ENCODE peak calls at places on chromosomes 7 and 10, in six cellular contexts. One of them, this sample, is unnamed. For H3K79me2, the result is how much of the 10 kb centered on the place peaks cover.

GRCh38 chr10:93916257-93917063 is 22.7 kb downstream of the SLC35G1 start:
- DNase-seq in GM12878: no peak
- DNase-seq in SK-N-SH: peak
- DNase-seq in HCT116: peak
- DNase-seq in K562: no peak
- DNase-seq in HepG2: peak
- DNase-seq in this sample: peak

GRCh38 chr7:14507617-14508016 is 394.9 kb downstream of the DGKB start:
- DNase-seq in GM12878: no peak
- DNase-seq in SK-N-SH: no peak
- DNase-seq in HCT116: no peak
- DNase-seq in K562: no peak
- DNase-seq in HepG2: no peak
- DNase-seq in this sample: no peak

GRCh38 chr10:110547139-110547761 is 20.2 kb upstream of the SMC3 start:
- DNase-seq in GM12878: no peak
- DNase-seq in SK-N-SH: peak
- DNase-seq in HCT116: peak
- DNase-seq in K562: peak
- DNase-seq in HepG2: peak
- DNase-seq in this sample: peak

GRCh38 chr7:38846280-38846679 is 62.7 kb downstream of the VPS41 start:
- DNase-seq in GM12878: no peak
- DNase-seq in SK-N-SH: no peak
- DNase-seq in HCT116: no peak
- DNase-seq in K562: peak
- DNase-seq in HepG2: peak
- DNase-seq in this sample: no peak

GRCh38 chr10:79937661-79938226 is 11.2 kb downstream of the SFTPD start:
- DNase-seq in GM12878: no peak
- DNase-seq in SK-N-SH: no peak
- DNase-seq in HCT116: no peak
- DNase-seq in K562: no peak
- DNase-seq in HepG2: no peak
- DNase-seq in this sample: no peak

GRCh38 chr10:110500515-110500905 is 2.8 kb downstream of the DUSP5 start:
- DNase-seq in GM12878: no peak
- DNase-seq in SK-N-SH: no peak
- DNase-seq in HCT116: no peak
- DNase-seq in K562: no peak
- DNase-seq in HepG2: no peak
- DNase-seq in this sample: no peak

GRCh38 chr7:92831716-92832622 is 4.4 kb downstream of the CDK6 start:
- DNase-seq in GM12878: no peak
- DNase-seq in SK-N-SH: peak
- DNase-seq in HCT116: no peak
- DNase-seq in K562: no peak
- DNase-seq in HepG2: peak
- DNase-seq in this sample: peak

GRCh38 chr10:75941181-75941580 is 509.8 kb downstream of the LRMDA start:
- DNase-seq in GM12878: no peak
- DNase-seq in SK-N-SH: no peak
- DNase-seq in HCT116: no peak
- DNase-seq in K562: no peak
- DNase-seq in HepG2: no peak
- DNase-seq in this sample: no peak

GRCh38 chr10:49578392-49578791 is 31.7 kb upstream of the SLC18A3 start:
- DNase-seq in GM12878: no peak
- DNase-seq in SK-N-SH: no peak
- DNase-seq in HCT116: no peak
- DNase-seq in K562: no peak
- DNase-seq in HepG2: no peak
- DNase-seq in this sample: no peak

GRCh38 chr7:158120751-158121150 is 466.9 kb downstream of the PTPRN2 start:
- DNase-seq in GM12878: no peak
- DNase-seq in SK-N-SH: no peak
- DNase-seq in HCT116: no peak
- DNase-seq in K562: no peak
- DNase-seq in HepG2: no peak
- DNase-seq in this sample: no peak

GRCh38 chr10:100747061-100747825 is 1.9 kb downstream of the PAX2 start:
- DNase-seq in GM12878: no peak
- DNase-seq in SK-N-SH: no peak
- DNase-seq in HCT116: no peak
- DNase-seq in K562: no peak
- DNase-seq in HepG2: no peak
- DNase-seq in this sample: no peak

GRCh38 chr10:102540023-102540422 is 36.3 kb downstream of the SUFU start:
- DNase-seq in GM12878: no peak
- DNase-seq in SK-N-SH: peak
- DNase-seq in HCT116: peak
- DNase-seq in K562: peak
- DNase-seq in HepG2: peak
- DNase-seq in this sample: peak

GRCh38 chr10:131018886-131019500 is 292.5 kb downstream of the TCERG1L start:
- DNase-seq in GM12878: no peak
- DNase-seq in SK-N-SH: no peak
- DNase-seq in HCT116: no peak
- DNase-seq in K562: no peak
- DNase-seq in HepG2: peak
- DNase-seq in this sample: no peak

GRCh38 chr7:158055726-158056510 is 531.7 kb downstream of the PTPRN2 start:
- DNase-seq in GM12878: no peak
- DNase-seq in SK-N-SH: no peak
- DNase-seq in HCT116: no peak
- DNase-seq in K562: no peak
- DNase-seq in HepG2: no peak
- DNase-seq in this sample: no peak

GRCh38 chr7:7653568-7654187 is 13.1 kb downstream of the UMAD1 start:
- DNase-seq in GM12878: peak
- DNase-seq in SK-N-SH: peak
- DNase-seq in HCT116: peak
- DNase-seq in K562: peak
- DNase-seq in HepG2: no peak
- DNase-seq in this sample: peak

GRCh38 chr10:6498771-6499170 is 81.3 kb downstream of the PRKCQ start:
- DNase-seq in GM12878: no peak
- DNase-seq in SK-N-SH: no peak
- DNase-seq in HCT116: no peak
- DNase-seq in K562: no peak
- DNase-seq in HepG2: no peak
- DNase-seq in this sample: no peak

GRCh38 chr7:99975782-99976521 is at the start of gene AZGP1:
- DNase-seq in GM12878: no peak
- DNase-seq in SK-N-SH: no peak
- DNase-seq in HCT116: no peak
- DNase-seq in K562: no peak
- DNase-seq in HepG2: peak
- DNase-seq in this sample: no peak

GRCh38 chr7:125253454-125254182 is 324.0 kb upstream of the POT1 start:
- DNase-seq in GM12878: no peak
- DNase-seq in SK-N-SH: no peak
- DNase-seq in HCT116: no peak
- DNase-seq in K562: no peak
- DNase-seq in HepG2: no peak
- DNase-seq in this sample: no peak

GRCh38 chr10:72692897-72693598 is 1.1 kb downstream of the MCU start:
- DNase-seq in GM12878: no peak
- DNase-seq in SK-N-SH: no peak
- DNase-seq in HCT116: no peak
- DNase-seq in K562: peak
- DNase-seq in HepG2: no peak
- DNase-seq in this sample: no peak

GRCh38 chr10:69938541-69938991 is 114.1 kb upstream of the MACROH2A2 start:
- DNase-seq in GM12878: no peak
- DNase-seq in SK-N-SH: no peak
- DNase-seq in HCT116: no peak
- DNase-seq in K562: no peak
- DNase-seq in HepG2: no peak
- DNase-seq in this sample: no peak

GRCh38 chr10:91194497-91195179 is 25.8 kb upstream of the PCGF5 start:
- DNase-seq in GM12878: no peak
- DNase-seq in SK-N-SH: no peak
- DNase-seq in HCT116: no peak
- DNase-seq in K562: no peak
- DNase-seq in HepG2: no peak
- DNase-seq in this sample: no peak

GRCh38 chr7:24251568-24251967 is 32.4 kb upstream of the NPY start:
- DNase-seq in GM12878: no peak
- DNase-seq in SK-N-SH: no peak
- DNase-seq in HCT116: no peak
- DNase-seq in K562: no peak
- DNase-seq in HepG2: no peak
- DNase-seq in this sample: no peak

GRCh38 chr7:128408709-128409434 is 910 bp downstream of the IMPDH1 start:
- DNase-seq in GM12878: no peak
- DNase-seq in SK-N-SH: peak
- DNase-seq in HCT116: no peak
- DNase-seq in K562: peak
- DNase-seq in HepG2: no peak
- DNase-seq in this sample: peak
- H3K27ac ChIP-seq in GM12878: no peak
- H3K27ac ChIP-seq in SK-N-SH: peak
- H3K27ac ChIP-seq in HCT116: peak
- H3K27ac ChIP-seq in K562: peak
- H3K27ac ChIP-seq in HepG2: no peak
- H3K27ac ChIP-seq in this sample: no peak

GRCh38 chr7:66557214-66558200 is 71.2 kb upstream of the KCTD7 start:
- DNase-seq in GM12878: no peak
- DNase-seq in SK-N-SH: peak
- DNase-seq in HCT116: no peak
- DNase-seq in K562: peak
- DNase-seq in HepG2: no peak
- DNase-seq in this sample: peak

GRCh38 chr7:66556549-66557213 is 72.0 kb upstream of the KCTD7 start:
- DNase-seq in GM12878: no peak
- DNase-seq in SK-N-SH: peak
- DNase-seq in HCT116: no peak
- DNase-seq in K562: no peak
- DNase-seq in HepG2: no peak
- DNase-seq in this sample: no peak

GRCh38 chr7:66556177-66556548 is 72.5 kb upstream of the KCTD7 start:
- DNase-seq in GM12878: no peak
- DNase-seq in SK-N-SH: no peak
- DNase-seq in HCT116: no peak
- DNase-seq in K562: no peak
- DNase-seq in HepG2: no peak
- DNase-seq in this sample: no peak

GRCh38 chr7:66558201-66558641 is 70.5 kb upstream of the KCTD7 start:
- DNase-seq in GM12878: no peak
- DNase-seq in SK-N-SH: peak
- DNase-seq in HCT116: no peak
- DNase-seq in K562: no peak
- DNase-seq in HepG2: no peak
- DNase-seq in this sample: no peak

DNA sequence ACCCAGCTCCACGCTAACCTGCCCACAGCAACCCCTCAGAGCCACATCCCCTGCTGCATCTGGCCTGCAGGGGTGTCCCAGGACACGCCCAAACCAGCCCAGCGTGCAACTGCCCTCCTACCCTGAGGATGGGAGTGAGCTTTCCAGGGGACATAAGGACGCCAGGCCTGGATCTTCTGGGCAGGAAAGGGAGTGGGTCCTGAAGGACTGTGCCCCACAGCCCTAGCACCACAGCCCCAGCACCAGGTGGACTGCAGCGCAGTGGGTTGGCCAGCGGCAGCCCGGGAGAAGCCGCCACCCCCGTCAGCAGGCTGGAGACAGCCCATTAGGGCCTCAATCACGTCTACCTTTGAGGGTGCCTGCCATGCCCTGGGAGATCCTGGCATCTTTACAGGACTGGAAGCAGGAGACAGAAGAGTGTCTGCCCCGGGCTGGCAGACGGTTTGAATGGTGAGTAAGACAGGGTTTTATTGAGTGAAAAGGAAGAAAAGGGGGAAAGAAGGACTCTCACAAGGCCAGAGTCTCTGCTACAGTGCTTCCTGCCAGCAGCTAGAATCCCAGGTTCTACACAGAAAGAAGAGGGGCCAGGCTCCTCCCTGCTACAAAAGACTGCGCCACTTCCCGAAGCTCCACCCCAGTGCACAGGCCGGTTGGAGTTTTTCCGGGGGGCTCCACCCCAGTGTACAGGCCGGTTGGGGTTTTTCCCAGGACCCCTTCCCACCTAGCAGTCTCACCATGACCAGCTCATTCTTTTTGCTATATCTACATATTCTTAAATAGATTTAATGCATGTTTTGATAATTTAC is 69.8 kb upstream of the KCTD7 start:
- DNase-seq in GM12878: no peak
- DNase-seq in SK-N-SH: peak
- DNase-seq in HCT116: no peak
- DNase-seq in K562: no peak
- DNase-seq in HepG2: no peak
- DNase-seq in this sample: peak
- H3K79me2 ChIP-seq in GM12878: under half
- H3K79me2 ChIP-seq in SK-N-SH: half or more
- H3K79me2 ChIP-seq in HCT116: half or more
- H3K79me2 ChIP-seq in K562: under half
- H3K79me2 ChIP-seq in HepG2: under half
- H3K79me2 ChIP-seq in this sample: under half

GRCh38 chr10:106614293-106614692 is 550.2 kb downstream of the SORCS1 start:
- DNase-seq in GM12878: no peak
- DNase-seq in SK-N-SH: no peak
- DNase-seq in HCT116: no peak
- DNase-seq in K562: no peak
- DNase-seq in HepG2: no peak
- DNase-seq in this sample: no peak
- TF ChIP-seq REST in GM12878: no peak
- TF ChIP-seq REST in SK-N-SH: no peak
- TF ChIP-seq REST in HCT116: no peak
- TF ChIP-seq REST in K562: no peak
- TF ChIP-seq REST in HepG2: no peak
- TF ChIP-seq REST in this sample: no peak

GRCh38 chr10:98886686-98887085 is 349.0 kb downstream of the HPSE2 start:
- DNase-seq in GM12878: no peak
- DNase-seq in SK-N-SH: no peak
- DNase-seq in HCT116: no peak
- DNase-seq in K562: no peak
- DNase-seq in HepG2: no peak
- DNase-seq in this sample: no peak

GRCh38 chr10:98879486-98879885 is 356.2 kb downstream of the HPSE2 start:
- DNase-seq in GM12878: no peak
- DNase-seq in SK-N-SH: no peak
- DNase-seq in HCT116: no peak
- DNase-seq in K562: no peak
- DNase-seq in HepG2: no peak
- DNase-seq in this sample: peak

GRCh38 chr10:98881789-98882188 is 353.9 kb downstream of the HPSE2 start:
- DNase-seq in GM12878: no peak
- DNase-seq in SK-N-SH: no peak
- DNase-seq in HCT116: no peak
- DNase-seq in K562: peak
- DNase-seq in HepG2: peak
- DNase-seq in this sample: no peak

DNA sequence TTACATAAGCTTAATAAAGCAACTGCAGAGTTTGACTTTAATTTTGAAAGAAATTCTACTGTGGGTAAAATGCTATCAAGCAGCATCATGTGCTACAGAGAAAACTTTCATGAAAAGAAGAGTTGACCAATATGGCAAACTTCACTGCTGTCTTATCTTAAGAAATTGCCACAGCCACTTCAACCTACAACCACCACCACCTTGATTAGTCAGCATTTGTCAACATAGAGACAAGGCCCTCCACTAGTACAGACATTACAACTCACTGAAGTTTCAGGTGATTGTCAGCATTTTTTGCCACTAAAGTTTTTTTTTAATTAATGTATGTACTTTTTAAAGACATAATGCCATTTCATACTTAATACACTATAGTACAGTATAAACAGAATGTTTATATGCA is 350.3 kb downstream of the HPSE2 start:
- DNase-seq in GM12878: no peak
- DNase-seq in SK-N-SH: no peak
- DNase-seq in HCT116: no peak
- DNase-seq in K562: peak
- DNase-seq in HepG2: no peak
- DNase-seq in this sample: no peak
- H3K27ac ChIP-seq in GM12878: no peak
- H3K27ac ChIP-seq in SK-N-SH: no peak
- H3K27ac ChIP-seq in HCT116: no peak
- H3K27ac ChIP-seq in K562: no peak
- H3K27ac ChIP-seq in HepG2: no peak
- H3K27ac ChIP-seq in this sample: no peak

This sample was measured in GM23338.